ENCODE peak calls at places on chromosomes 12 and 14, in six cellular contexts. One of them, this sample, is unnamed.
A peak's percentile ranks its signal among the peaks of the same experiment; 100 is the strongest.

GRCh38 chr12:104715562-104716182 is 242.4 kb downstream of the SLC41A2 start:
- DNase-seq in neuronal stem cell: no peak
- DNase-seq in NCI-H510A treated with DMSO at 0.1 percent for 48 hours: no peak
- DNase-seq in transverse colon: no peak
- DNase-seq in ascending aorta: no peak
- DNase-seq in A172: no peak
- DNase-seq in this sample: no peak

GRCh38 chr14:96285667-96286066 is 29.7 kb downstream of the BDKRB1 start:
- DNase-seq in neuronal stem cell: no peak
- DNase-seq in NCI-H510A treated with DMSO at 0.1 percent for 48 hours: no peak
- DNase-seq in transverse colon: no peak
- DNase-seq in ascending aorta: no peak
- DNase-seq in A172: peak; percentile 57
- DNase-seq in this sample: no peak

GRCh38 chr14:69921052-69921451 is 41.8 kb downstream of the SMOC1 start:
- DNase-seq in neuronal stem cell: no peak
- DNase-seq in NCI-H510A treated with DMSO at 0.1 percent for 48 hours: no peak
- DNase-seq in transverse colon: no peak
- DNase-seq in ascending aorta: no peak
- DNase-seq in A172: no peak
- DNase-seq in this sample: no peak

GRCh38 chr12:43028826-43029225 is 439.3 kb upstream of the PRICKLE1 start:
- DNase-seq in neuronal stem cell: no peak
- DNase-seq in NCI-H510A treated with DMSO at 0.1 percent for 48 hours: no peak
- DNase-seq in transverse colon: no peak
- DNase-seq in ascending aorta: no peak
- DNase-seq in A172: no peak
- DNase-seq in this sample: no peak

GRCh38 chr12:4133636-4134433 is 139.7 kb upstream of the CCND2 start:
- DNase-seq in neuronal stem cell: no peak
- DNase-seq in NCI-H510A treated with DMSO at 0.1 percent for 48 hours: no peak
- DNase-seq in transverse colon: no peak
- DNase-seq in ascending aorta: peak; percentile 55
- DNase-seq in A172: no peak
- DNase-seq in this sample: no peak

GRCh38 chr14:90629471-90629870 is 186.8 kb downstream of the TTC7B start:
- DNase-seq in neuronal stem cell: no peak
- DNase-seq in NCI-H510A treated with DMSO at 0.1 percent for 48 hours: peak; percentile 23
- DNase-seq in transverse colon: no peak
- DNase-seq in ascending aorta: peak; percentile 22
- DNase-seq in A172: no peak
- DNase-seq in this sample: no peak

GRCh38 chr12:103737881-103738280 is 103.2 kb downstream of the NT5DC3 start:
- DNase-seq in neuronal stem cell: no peak
- DNase-seq in NCI-H510A treated with DMSO at 0.1 percent for 48 hours: no peak
- DNase-seq in transverse colon: no peak
- DNase-seq in ascending aorta: no peak
- DNase-seq in A172: no peak
- DNase-seq in this sample: no peak

GRCh38 chr12:25585021-25585523 is 32.0 kb upstream of the LMNTD1 start:
- DNase-seq in neuronal stem cell: no peak
- DNase-seq in NCI-H510A treated with DMSO at 0.1 percent for 48 hours: no peak
- DNase-seq in transverse colon: no peak
- DNase-seq in ascending aorta: peak; percentile 69
- DNase-seq in A172: no peak
- DNase-seq in this sample: no peak

GRCh38 chr14:78921856-78922255 is 751.7 kb downstream of the NRXN3 start:
- DNase-seq in neuronal stem cell: no peak
- DNase-seq in NCI-H510A treated with DMSO at 0.1 percent for 48 hours: no peak
- DNase-seq in transverse colon: no peak
- DNase-seq in ascending aorta: no peak
- DNase-seq in A172: peak; percentile 66
- DNase-seq in this sample: no peak